ENCODE peak calls at places on chromosomes 16 and 17, in five cellular contexts. H, S, K, C and F are unnamed samples.

GRCh38 chr16:56594292-56594619 is 4.9 kb downstream of the MT3 start:
- DNase-seq in H (no peak), C (no peak), S (no peak), K (no peak), F (no peak)

GRCh38 chr17:57466042-57466471 is 209.7 kb downstream of the MSI2 start:
- DNase-seq in S (no peak), K (no peak), H (no peak), C (no peak), F (peak)

GRCh38 chr17:71870546-71870862 is 250.3 kb upstream of the SOX9 start:
- DNase-seq in C (no peak), H (no peak), S (no peak), K (no peak), F (no peak)

GRCh38 chr17:78185981-78186688 is 717 bp downstream of the TK1 start:
- DNase-seq in S (no peak), H (peak), C (peak), K (no peak), F (no peak)

GRCh38 chr17:7440113-7440822 is 956 bp downstream of the FGF11 start:
- DNase-seq in S (no peak), K (no peak), H (peak), C (peak), F (peak)

GRCh38 chr16:24010440-24011089 is 174.8 kb downstream of the PRKCB start:
- DNase-seq in H (peak), S (peak), K (peak), C (peak), F (peak)

GRCh38 chr17:14156689-14157088 is 80.0 kb downstream of the CDRT15 start:
- DNase-seq in S (no peak), C (peak), K (no peak), H (no peak), F (no peak)

GRCh38 chr17:9470171-9470570 is 105.4 kb downstream of the STX8 start:
- DNase-seq in H (no peak), K (no peak), S (no peak), C (no peak), F (no peak)

GRCh38 chr16:920722-921121 is 50.1 kb downstream of the LMF1 start:
- DNase-seq in S (no peak), C (no peak), H (no peak), K (no peak), F (no peak)

GRCh38 chr16:59044616-59045015 is 310.5 kb upstream of the GOT2 start:
- DNase-seq in S (no peak), H (no peak), C (no peak), K (no peak), F (no peak)

GRCh38 chr16:73949574-73950348 is 346.9 kb upstream of the PSMD7 start:
- DNase-seq in C (no peak), K (no peak), S (no peak), H (no peak), F (no peak)

GRCh38 chr16:67204076-67204475 is 5.1 kb downstream of the ELMO3 start:
- DNase-seq in H (no peak), S (no peak), C (no peak), K (no peak), F (no peak)

GRCh38 chr17:16927641-16928321 is 44.1 kb downstream of the TNFRSF13B start:
- DNase-seq in C (no peak), S (no peak), K (no peak), H (no peak), F (no peak)

GRCh38 chr16:23795369-23795768 is 40.4 kb upstream of the PRKCB start:
- DNase-seq in K (no peak), H (no peak), C (no peak), S (no peak), F (no peak)

GRCh38 chr16:53915452-53916160 is 211.7 kb downstream of the FTO start:
- DNase-seq in K (no peak), S (no peak), C (no peak), H (no peak), F (no peak)

GRCh38 chr16:6066601-6067000 is 969.0 kb upstream of the EEF2KMT start:
- DNase-seq in H (no peak), S (no peak), C (no peak), K (no peak), F (no peak)

DNA sequence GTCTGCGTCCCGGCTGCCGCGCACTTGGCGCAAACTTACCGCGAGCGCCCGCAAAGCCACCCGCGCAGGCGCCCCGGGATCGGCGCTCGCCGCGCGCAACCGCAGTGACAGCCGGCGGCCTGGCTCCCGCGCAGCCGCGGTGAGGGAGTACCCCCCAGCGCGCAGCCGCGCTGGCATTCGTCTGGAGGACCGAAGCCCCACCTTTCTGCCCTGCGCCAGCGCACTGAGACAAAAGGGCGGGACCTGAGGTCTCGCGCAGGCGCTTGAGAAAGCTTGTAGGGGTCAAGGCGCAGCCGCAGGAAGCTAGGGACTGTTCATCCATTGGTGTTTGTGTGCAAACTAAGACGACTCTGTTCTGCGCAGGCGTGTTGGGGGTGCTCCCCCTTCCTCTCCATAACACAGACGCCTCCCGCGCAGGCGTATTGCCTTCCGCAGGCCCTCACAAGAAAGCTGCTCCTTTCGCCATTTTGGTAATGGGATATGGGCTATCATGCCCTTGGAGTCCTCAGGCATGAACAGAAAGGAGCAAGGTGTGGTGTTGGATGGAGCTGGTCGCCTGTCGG is at the start of gene PHF12:
- DNase-seq in S (peak), H (peak), K (peak), C (peak), F (peak)
- TF ChIP-seq REST in S (no peak), H (no peak), K (no peak), C (no peak), F (no peak)

GRCh38 chr17:50094243-50094752 is 853 bp upstream of the PDK2 start:
- DNase-seq in C (peak), H (peak), S (peak), K (peak), F (peak)
- TF ChIP-seq POLR2AphosphoS5 in C (no peak), H (no peak), S (peak), K (no peak), F (no peak)

GRCh38 chr16:2939968-2940367 is 24.1 kb upstream of the KREMEN2 start:
- DNase-seq in H (no peak), S (no peak), C (no peak), K (no peak), F (no peak)
- H3K4me3 ChIP-seq in H (no peak), S (no peak), C (no peak), K (no peak), F (no peak)

GRCh38 chr16:79597775-79598174 is 2.8 kb downstream of the MAF start:
- DNase-seq in C (no peak), K (no peak), S (no peak), H (no peak), F (peak)

GRCh38 chr16:79595261-79595660 is 5.3 kb downstream of the MAF start:
- DNase-seq in H (no peak), S (no peak), K (no peak), C (no peak), F (no peak)

GRCh38 chr16:79595916-79596450 is 4.6 kb downstream of the MAF start:
- DNase-seq in S (no peak), K (no peak), H (no peak), C (no peak), F (no peak)

GRCh38 chr16:79598341-79599181 is 2.0 kb downstream of the MAF start:
- DNase-seq in S (no peak), C (no peak), K (no peak), H (no peak), F (peak)

GRCh38 chr16:79597277-79597676 is 3.3 kb downstream of the MAF start:
- DNase-seq in S (no peak), K (no peak), H (no peak), C (no peak), F (no peak)
- TF ChIP-seq REST in S (no peak), K (no peak), H (no peak), C (no peak), F (no peak)

DNA sequence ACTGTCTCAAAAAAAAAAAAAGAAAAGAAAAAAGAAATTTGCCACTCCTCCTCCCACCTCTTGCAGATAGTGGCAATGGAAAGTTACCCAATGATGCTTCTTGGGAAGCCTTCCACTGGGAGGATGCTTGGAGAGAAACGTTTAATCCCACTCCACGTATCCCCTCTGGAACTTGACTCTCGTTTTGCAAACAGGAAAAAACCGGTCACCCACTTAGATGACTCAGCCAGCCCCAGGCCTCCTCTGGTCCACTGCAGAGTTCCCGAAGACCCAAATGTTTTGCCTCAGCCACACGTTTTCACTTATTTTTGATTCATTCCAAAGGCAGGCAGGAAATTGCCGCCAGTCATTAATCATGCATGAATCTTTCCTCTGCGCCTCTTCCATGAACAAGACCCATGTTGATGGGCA is 9.3 kb upstream of the TNFRSF17 start:
- DNase-seq in S (no peak), H (no peak), K (no peak), C (no peak), F (no peak)
- TF ChIP-seq POLR2AphosphoS5 in S (no peak), H (no peak), K (no peak), C (no peak), F (no peak)

GRCh38 chr17:33294994-33295393 is 1.9 kb upstream of the ASIC2 start:
- DNase-seq in K (no peak), H (no peak), S (no peak), C (no peak), F (no peak)
- H3K4me3 ChIP-seq in K (no peak), H (no peak), S (no peak), C (no peak), F (no peak)

GRCh38 chr17:12605222-12605621 is 60.5 kb upstream of the MYOCD start:
- DNase-seq in H (no peak), C (no peak), K (no peak), S (no peak), F (no peak)
- TF ChIP-seq REST in H (no peak), C (no peak), K (no peak), S (no peak), F (no peak)

DNA sequence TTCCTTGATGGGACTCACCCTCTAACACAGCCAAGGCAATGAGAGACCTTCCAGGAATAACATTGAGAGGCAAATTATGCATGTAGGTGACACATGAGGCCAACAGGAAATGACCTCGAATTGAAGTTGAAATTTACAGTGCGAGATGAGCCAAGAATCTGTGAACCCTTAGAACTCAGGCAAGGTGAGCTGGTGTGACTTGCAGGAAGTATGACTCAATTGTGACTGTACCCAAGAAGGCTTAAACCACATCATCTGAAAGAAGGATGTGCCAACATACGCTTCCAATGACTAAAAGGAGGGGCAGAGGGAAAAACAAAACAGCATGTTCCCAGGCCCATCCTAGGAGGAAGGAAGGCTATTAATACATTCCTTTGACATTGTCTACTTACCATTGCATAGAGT is 44.8 kb downstream of the PITPNC1 start:
- DNase-seq in C (peak), S (peak), K (peak), H (no peak), F (peak)
- TF ChIP-seq POLR2AphosphoS5 in C (no peak), S (no peak), K (peak), H (no peak), F (no peak)

GRCh38 chr17:19647697-19648474 is 665 bp upstream of the ALDH3A2 start:
- DNase-seq in K (peak), S (no peak), H (no peak), C (peak), F (peak)
- H3K4me3 ChIP-seq in K (peak), S (peak), H (no peak), C (peak), F (peak)

GRCh38 chr16:86225905-86226371 is 284.4 kb upstream of the FOXF1 start:
- DNase-seq in H (no peak), C (no peak), K (no peak), S (no peak), F (no peak)
- TF ChIP-seq REST in H (no peak), C (no peak), K (no peak), S (no peak), F (no peak)